ENCODE peak calls at places on chromosome 3, in seven cellular contexts. I is LoVo, X is NCI-H345, E is cardiac septum, N is transverse colon, V is HCT116, R is Panc1. O is an unnamed sample.

GRCh38 chr3:156635973-156636372 is 38.4 kb upstream of the TIPARP start:
- DNase-seq in I (no peak), X (no peak), E (no peak), N (no peak), V (no peak), R (no peak), O (no peak)

GRCh38 chr3:184772667-184773272 is 39.2 kb upstream of the VPS8 start:
- DNase-seq in I (no peak), X (no peak), E (no peak), N (no peak), V (no peak), R (no peak), O (no peak)

GRCh38 chr3:175193815-175194518 is 334.8 kb downstream of the NAALADL2 start:
- DNase-seq in I (no peak), X (no peak), E (no peak), N (no peak), V (peak), R (no peak), O (peak)

GRCh38 chr3:119293761-119294401 is at the start of gene ARHGAP31:
- DNase-seq in I (peak), X (peak), E (peak), N (peak), V (no peak), R (no peak), O (peak)

GRCh38 chr3:163476179-163476578 is 1602.1 kb downstream of the SI start:
- DNase-seq in I (peak), X (no peak), E (no peak), N (no peak), V (peak), R (no peak), O (no peak)

GRCh38 chr3:185283374-185283935 is 29.6 kb upstream of the EHHADH start:
- DNase-seq in I (peak), X (no peak), E (no peak), N (no peak), V (peak), R (no peak), O (peak)

GRCh38 chr3:14894085-14894484 is 53.3 kb upstream of the NR2C2 start:
- DNase-seq in I (no peak), X (no peak), E (no peak), N (no peak), V (no peak), R (no peak), O (no peak)

GRCh38 chr3:160427832-160428424 is 21.7 kb downstream of the TRIM59 start:
- DNase-seq in I (no peak), X (no peak), E (no peak), N (no peak), V (no peak), R (no peak), O (peak)

GRCh38 chr3:139310474-139310933 is 33.3 kb upstream of the MRPS22 start:
- DNase-seq in I (peak), X (no peak), E (no peak), N (no peak), V (peak), R (no peak), O (peak)

GRCh38 chr3:106083854-106084253 is 215.0 kb upstream of the CBLB start:
- DNase-seq in I (no peak), X (no peak), E (no peak), N (no peak), V (no peak), R (no peak), O (no peak)

GRCh38 chr3:122975163-122975923 is 52.2 kb downstream of the SEMA5B start:
- DNase-seq in I (peak), X (no peak), E (no peak), N (peak), V (no peak), R (no peak), O (peak)

GRCh38 chr3:122942937-122943827 is 84.4 kb downstream of the SEMA5B start:
- DNase-seq in I (peak), X (peak), E (peak), N (peak), V (peak), R (peak), O (peak)

GRCh38 chr3:16490062-16490641 is 23.3 kb downstream of the RFTN1 start:
- DNase-seq in I (no peak), X (no peak), E (no peak), N (no peak), V (no peak), R (no peak), O (peak)

GRCh38 chr3:111173906-111174305 is 102.3 kb downstream of the NECTIN3 start:
- DNase-seq in I (no peak), X (no peak), E (no peak), N (no peak), V (no peak), R (no peak), O (no peak)

GRCh38 chr3:71926242-71926560 is 141.3 kb upstream of the PROK2 start:
- DNase-seq in I (peak), X (peak), E (no peak), N (peak), V (peak), R (no peak), O (peak)

O was measured in mesenchymal stem cell.